ENCODE peak calls at places on chromosomes 16 and 17, in eight cellular contexts. T is ovary, N is stomach, C is heart right ventricle, P is left lung, R is tibial artery, A is lower lobe of right lung, W is ascending aorta. X is an unnamed sample.

GRCh38 chr17:60073063-60073462 is 5.7 kb downstream of the HEATR6 start:
- DNase-seq in R (no peak), C (no peak), P (no peak), N (no peak), T (no peak), W (no peak), A (no peak), X (no peak)

GRCh38 chr16:54356391-54356790 is 69.8 kb upstream of the IRX3 start:
- DNase-seq in T (no peak), R (no peak), C (no peak), P (no peak), A (no peak), W (no peak), N (no peak), X (no peak)

GRCh38 chr17:39153541-39154111 is 2.2 kb upstream of the PLXDC1 start:
- DNase-seq in A (peak; percentile 89), N (peak; percentile 95), R (peak; percentile 95), W (peak; percentile 98), P (peak; percentile 92), C (peak; percentile 92), T (peak; percentile 94), X (peak; percentile 85)

GRCh38 chr17:66426397-66427033 is 124.1 kb downstream of the PRKCA start:
- DNase-seq in R (no peak), A (no peak), C (no peak), N (no peak), T (no peak), P (no peak), W (no peak), X (no peak)

GRCh38 chr16:54503011-54503410 is 216.4 kb upstream of the IRX3 start:
- DNase-seq in W (no peak), N (no peak), C (peak; percentile 71), R (no peak), P (no peak), T (no peak), A (no peak), X (no peak)

GRCh38 chr16:12898556-12898955 is 2.8 kb upstream of the SHISA9 start:
- DNase-seq in C (no peak), N (no peak), T (no peak), P (no peak), A (no peak), R (no peak), W (no peak), X (no peak)

GRCh38 chr16:77700846-77701245 is 21.5 kb upstream of the NUDT7 start:
- DNase-seq in W (no peak), A (no peak), C (no peak), T (no peak), N (no peak), R (no peak), P (no peak), X (no peak)

GRCh38 chr17:36152639-36153120 is 23.8 kb downstream of the TBC1D3B start:
- DNase-seq in W (no peak), P (no peak), T (no peak), A (no peak), N (no peak), C (no peak), R (no peak), X (no peak)

GRCh38 chr17:63474174-63474913 is 2.5 kb upstream of the ACE start:
- DNase-seq in P (no peak), R (no peak), N (peak; percentile 83), W (no peak), C (peak; percentile 55), T (peak; percentile 49), A (no peak), X (no peak)

GRCh38 chr17:74147436-74147835 is 56.0 kb upstream of the RPL38 start:
- DNase-seq in R (no peak), P (no peak), A (no peak), W (peak; percentile 40), T (no peak), N (no peak), C (no peak), X (peak; percentile 70)

GRCh38 chr17:79801156-79802038 is 4.5 kb upstream of the CBX8 start:
- DNase-seq in A (no peak), P (no peak), N (peak; percentile 56), W (no peak), T (no peak), R (no peak), C (no peak), X (no peak)
- H3K4me1 ChIP-seq in A (peaks cover 54% of the 10 kb centered on the region), P (peaks cover 28% of the 10 kb centered on the region), N (peaks cover 71% of the 10 kb centered on the region), W (peaks cover 18% of the 10 kb centered on the region), T (peaks cover 9% of the 10 kb centered on the region), R (peaks cover 30% of the 10 kb centered on the region), C (peaks cover 65% of the 10 kb centered on the region), X (peaks cover 19% of the 10 kb centered on the region)

GRCh38 chr17:58572846-58573245 is 58.4 kb upstream of the MTMR4 start:
- DNase-seq in C (no peak), R (no peak), N (no peak), W (no peak), T (no peak), P (no peak), A (no peak), X (no peak)
- TF ChIP-seq CTCF in C (no peak), R (no peak), N (no peak), W (no peak), T (no peak), P (no peak), A (no peak), X (no peak)

GRCh38 chr17:17722081-17722905 is 41.0 kb downstream of the RAI1 start:
- DNase-seq in C (no peak), N (no peak), R (no peak), T (no peak), A (no peak), W (no peak), P (no peak), X (peak; percentile 56)

GRCh38 chr17:17724991-17725852 is 44.0 kb downstream of the RAI1 start:
- DNase-seq in R (no peak), W (no peak), A (no peak), N (no peak), P (no peak), T (peak; percentile 50), C (no peak), X (no peak)

GRCh38 chr17:17724307-17724921 is 43.2 kb downstream of the RAI1 start:
- DNase-seq in C (peak; percentile 59), P (no peak), N (no peak), W (no peak), T (peak; percentile 58), R (no peak), A (no peak), X (peak; percentile 48)

GRCh38 chr17:17722906-17723353 is 41.7 kb downstream of the RAI1 start:
- DNase-seq in R (no peak), A (no peak), C (no peak), W (no peak), T (no peak), N (no peak), P (no peak), X (no peak)

GRCh38 chr17:17723354-17724261 is 42.4 kb downstream of the RAI1 start:
- DNase-seq in T (no peak), N (no peak), R (no peak), A (no peak), P (no peak), C (no peak), W (no peak), X (peak; percentile 32)
- H3K4me1 ChIP-seq in T (peaks cover 11% of the 10 kb centered on the region), N (peaks cover 84% of the 10 kb centered on the region), R (peaks cover 17% of the 10 kb centered on the region), A (peaks cover 37% of the 10 kb centered on the region), P (peaks cover 7% of the 10 kb centered on the region), C (peaks cover 69% of the 10 kb centered on the region), W (peaks cover 6% of the 10 kb centered on the region), X (peaks cover 8% of the 10 kb centered on the region)

GRCh38 chr17:81684442-81684911 is 666 bp downstream of the HGS start:
- DNase-seq in P (no peak), W (no peak), A (no peak), T (no peak), N (no peak), C (no peak), R (peak; percentile 41), X (no peak)

GRCh38 chr17:81685108-81685507 is 1.3 kb downstream of the HGS start:
- DNase-seq in W (no peak), T (no peak), R (no peak), N (no peak), A (no peak), P (no peak), C (no peak), X (no peak)

GRCh38 chr17:81683208-81683583 is 401 bp downstream of the ARL16 start:
- DNase-seq in P (no peak), N (no peak), C (no peak), R (no peak), A (no peak), T (no peak), W (no peak), X (no peak)

GRCh38 chr17:81682565-81683207 is 911 bp downstream of the ARL16 start:
- DNase-seq in C (no peak), A (no peak), P (no peak), R (no peak), W (no peak), T (no peak), N (no peak), X (no peak)

DNA sequence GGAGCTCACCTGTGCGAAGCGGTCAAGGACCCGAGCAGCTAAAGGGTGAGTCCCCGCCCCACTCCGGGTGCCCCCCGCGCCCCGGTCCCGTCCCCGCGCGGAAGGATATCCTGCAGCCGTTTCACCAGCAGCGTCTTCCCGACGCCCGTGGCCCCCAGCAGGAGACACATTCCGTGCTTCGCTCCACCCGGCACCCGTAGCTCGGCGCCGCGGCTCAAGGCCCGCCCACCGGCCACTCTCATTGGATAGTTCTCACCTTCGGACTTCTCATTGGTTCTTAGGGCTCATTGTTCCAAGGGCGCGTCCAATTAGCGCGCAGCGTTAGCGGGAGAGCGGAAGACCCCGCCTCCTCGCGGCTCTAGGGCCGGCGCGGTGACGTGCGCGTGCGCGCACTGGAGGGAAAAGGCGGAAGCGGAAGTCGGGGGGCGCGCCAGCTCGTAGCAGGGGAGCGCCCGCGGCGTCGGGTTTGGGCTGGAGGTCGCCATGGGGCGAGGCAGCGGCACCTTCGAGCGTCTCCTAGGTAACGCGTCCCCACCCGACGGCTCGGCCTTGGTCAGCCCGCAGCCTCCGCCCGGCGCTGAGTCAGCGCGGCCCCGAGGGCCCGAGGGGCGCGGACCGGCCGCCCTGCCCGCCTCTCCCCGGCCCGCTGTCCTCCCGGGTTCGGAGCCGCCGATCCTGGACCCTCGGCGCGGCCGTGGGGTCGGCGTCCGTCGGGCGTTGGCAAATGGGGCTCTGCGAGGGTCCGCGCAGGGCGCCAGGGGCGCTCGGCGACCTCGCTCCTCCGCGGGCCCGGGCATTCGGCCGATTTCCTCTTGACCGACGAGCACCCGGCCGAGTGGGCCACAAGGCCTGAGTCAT is at the start of the genes ARL16 and HGS:
- DNase-seq in C (peak; percentile 98), N (peak; percentile 99), T (peak; percentile 98), A (peak; percentile 98), R (peak; percentile 98), W (peak; percentile 99), P (peak; percentile 97), X (peak; percentile 98)
- TF ChIP-seq CTCF in C (no peak), N (no peak), T (no peak), A (no peak), R (no peak), W (no peak), P (no peak), X (no peak)

DNA sequence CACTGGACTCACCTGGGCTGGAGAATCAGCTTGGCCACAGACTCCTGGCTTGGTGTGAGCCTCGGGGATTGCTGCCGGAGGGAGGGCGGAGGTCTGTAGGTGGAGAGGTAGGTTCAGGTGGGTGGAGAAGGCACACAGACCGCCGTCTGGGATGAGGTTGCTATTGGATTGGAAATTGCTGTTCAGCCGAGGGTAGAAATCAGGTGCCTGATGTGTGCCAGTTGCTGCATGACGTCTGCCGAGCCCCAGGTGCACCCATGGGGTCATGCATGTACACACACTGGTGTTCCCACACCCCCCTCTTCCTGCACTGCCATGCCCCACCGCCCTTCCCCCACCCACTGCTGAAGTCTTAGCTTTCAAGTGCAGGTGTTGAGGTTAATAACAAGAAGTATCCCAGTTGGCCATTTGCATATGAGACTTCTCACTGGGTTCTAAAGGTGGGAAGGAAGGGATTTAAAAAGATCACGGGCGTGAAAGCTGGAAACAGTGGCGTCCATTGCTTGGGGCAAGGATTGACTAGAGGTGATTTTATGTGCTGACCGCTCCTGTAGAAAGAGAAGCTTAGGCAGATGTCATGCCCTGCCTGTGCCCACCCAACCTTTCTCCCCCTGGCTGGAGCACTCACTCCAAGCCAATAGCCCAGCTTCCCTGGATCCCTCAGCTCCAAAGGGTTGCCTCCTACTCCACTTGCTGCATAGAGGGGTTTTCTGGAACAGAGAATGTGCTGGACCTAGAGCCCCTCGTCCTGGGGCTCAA is 193.6 kb downstream of the CCDC182 start:
- DNase-seq in A (no peak), R (no peak), W (no peak), C (no peak), P (no peak), N (peak; percentile 43), T (no peak), X (no peak)
- H3K4me1 ChIP-seq in A (peaks cover 5% of the 10 kb centered on the region), R (no peaks in the 10 kb centered on the region), W (no peaks in the 10 kb centered on the region), C (peaks cover 55% of the 10 kb centered on the region), P (peaks cover 7% of the 10 kb centered on the region), N (peaks cover 18% of the 10 kb centered on the region), T (peaks cover 14% of the 10 kb centered on the region), X (peaks cover 73% of the 10 kb centered on the region)